ENCODE peak calls at places on chromosome 18, in eight cellular contexts. One of them, this sample, is unnamed.
A peak's percentile ranks its signal among the peaks of the same experiment; 100 is the strongest.

GRCh38 chr18:77024476-77024875 is 108.1 kb downstream of the MBP start:
- DNase-seq in nephron progenitor cell: no peak
- DNase-seq in CD8-positive, alpha-beta memory T cell: no peak
- DNase-seq in mesothelial cell of epicardium: no peak
- DNase-seq in stimulated activated naive B cell treated with anti-CD40 and anti-IgM and Interleukin-4, amounts not matched to agents 10 μg/mL and 1 μg/mL and 100 μg/mL, for 72 hours: no peak
- DNase-seq in thoracic aorta: no peak
- DNase-seq in ureter: no peak
- DNase-seq in stimulated activated CD4-positive, alpha-beta T cell treated with anti-CD3 and anti-CD28 coated beads, TNF-alpha, amount 100 ng/mL, for 48 hours: no peak
- DNase-seq in this sample: no peak

GRCh38 chr18:75727479-75727878 is 300.0 kb upstream of the SMIM21 start:
- DNase-seq in nephron progenitor cell: peak; percentile 55
- DNase-seq in CD8-positive, alpha-beta memory T cell: no peak
- DNase-seq in mesothelial cell of epicardium: no peak
- DNase-seq in stimulated activated naive B cell treated with anti-CD40 and anti-IgM and Interleukin-4, amounts not matched to agents 10 μg/mL and 1 μg/mL and 100 μg/mL, for 72 hours: no peak
- DNase-seq in thoracic aorta: no peak
- DNase-seq in ureter: no peak
- DNase-seq in stimulated activated CD4-positive, alpha-beta T cell treated with anti-CD3 and anti-CD28 coated beads, TNF-alpha, amount 100 ng/mL, for 48 hours: peak; percentile 10
- DNase-seq in this sample: peak; percentile 2

GRCh38 chr18:45363258-45363657 is 252.0 kb upstream of the SLC14A2 start:
- DNase-seq in nephron progenitor cell: no peak
- DNase-seq in CD8-positive, alpha-beta memory T cell: no peak
- DNase-seq in mesothelial cell of epicardium: no peak
- DNase-seq in stimulated activated naive B cell treated with anti-CD40 and anti-IgM and Interleukin-4, amounts not matched to agents 10 μg/mL and 1 μg/mL and 100 μg/mL, for 72 hours: no peak
- DNase-seq in thoracic aorta: no peak
- DNase-seq in ureter: no peak
- DNase-seq in stimulated activated CD4-positive, alpha-beta T cell treated with anti-CD3 and anti-CD28 coated beads, TNF-alpha, amount 100 ng/mL, for 48 hours: no peak
- DNase-seq in this sample: no peak

GRCh38 chr18:3449702-3450357 is at the start of gene TGIF1:
- DNase-seq in nephron progenitor cell: peak; percentile 89
- DNase-seq in CD8-positive, alpha-beta memory T cell: peak; percentile 69
- DNase-seq in mesothelial cell of epicardium: peak; percentile 61
- DNase-seq in stimulated activated naive B cell treated with anti-CD40 and anti-IgM and Interleukin-4, amounts not matched to agents 10 μg/mL and 1 μg/mL and 100 μg/mL, for 72 hours: peak; percentile 31
- DNase-seq in thoracic aorta: peak; percentile 41
- DNase-seq in ureter: peak; percentile 87
- DNase-seq in stimulated activated CD4-positive, alpha-beta T cell treated with anti-CD3 and anti-CD28 coated beads, TNF-alpha, amount 100 ng/mL, for 48 hours: peak; percentile 5
- DNase-seq in this sample: no peak

GRCh38 chr18:2223859-2224258 is 347.4 kb downstream of the METTL4 start:
- DNase-seq in nephron progenitor cell: peak; percentile 16
- DNase-seq in CD8-positive, alpha-beta memory T cell: no peak
- DNase-seq in mesothelial cell of epicardium: no peak
- DNase-seq in stimulated activated naive B cell treated with anti-CD40 and anti-IgM and Interleukin-4, amounts not matched to agents 10 μg/mL and 1 μg/mL and 100 μg/mL, for 72 hours: no peak
- DNase-seq in thoracic aorta: no peak
- DNase-seq in ureter: no peak
- DNase-seq in stimulated activated CD4-positive, alpha-beta T cell treated with anti-CD3 and anti-CD28 coated beads, TNF-alpha, amount 100 ng/mL, for 48 hours: no peak
- DNase-seq in this sample: no peak

GRCh38 chr18:75211002-75211621 is 515 bp downstream of the TSHZ1 start:
- DNase-seq in nephron progenitor cell: peak; percentile 33
- DNase-seq in CD8-positive, alpha-beta memory T cell: no peak
- DNase-seq in mesothelial cell of epicardium: no peak
- DNase-seq in stimulated activated naive B cell treated with anti-CD40 and anti-IgM and Interleukin-4, amounts not matched to agents 10 μg/mL and 1 μg/mL and 100 μg/mL, for 72 hours: no peak
- DNase-seq in thoracic aorta: no peak
- DNase-seq in ureter: no peak
- DNase-seq in stimulated activated CD4-positive, alpha-beta T cell treated with anti-CD3 and anti-CD28 coated beads, TNF-alpha, amount 100 ng/mL, for 48 hours: no peak
- DNase-seq in this sample: peak; percentile 48

GRCh38 chr18:66553824-66554223 is 50.1 kb downstream of the CDH19 start:
- DNase-seq in nephron progenitor cell: no peak
- DNase-seq in CD8-positive, alpha-beta memory T cell: no peak
- DNase-seq in mesothelial cell of epicardium: no peak
- DNase-seq in stimulated activated naive B cell treated with anti-CD40 and anti-IgM and Interleukin-4, amounts not matched to agents 10 μg/mL and 1 μg/mL and 100 μg/mL, for 72 hours: no peak
- DNase-seq in thoracic aorta: no peak
- DNase-seq in ureter: no peak
- DNase-seq in stimulated activated CD4-positive, alpha-beta T cell treated with anti-CD3 and anti-CD28 coated beads, TNF-alpha, amount 100 ng/mL, for 48 hours: no peak
- DNase-seq in this sample: no peak

GRCh38 chr18:51427012-51427411 is 229.5 kb upstream of the MEX3C start:
- DNase-seq in nephron progenitor cell: no peak
- DNase-seq in CD8-positive, alpha-beta memory T cell: no peak
- DNase-seq in mesothelial cell of epicardium: no peak
- DNase-seq in stimulated activated naive B cell treated with anti-CD40 and anti-IgM and Interleukin-4, amounts not matched to agents 10 μg/mL and 1 μg/mL and 100 μg/mL, for 72 hours: no peak
- DNase-seq in thoracic aorta: no peak
- DNase-seq in ureter: no peak
- DNase-seq in stimulated activated CD4-positive, alpha-beta T cell treated with anti-CD3 and anti-CD28 coated beads, TNF-alpha, amount 100 ng/mL, for 48 hours: no peak
- DNase-seq in this sample: no peak

GRCh38 chr18:68448736-68449135 is 266.2 kb downstream of the TMX3 start:
- DNase-seq in nephron progenitor cell: no peak
- DNase-seq in CD8-positive, alpha-beta memory T cell: no peak
- DNase-seq in mesothelial cell of epicardium: no peak
- DNase-seq in stimulated activated naive B cell treated with anti-CD40 and anti-IgM and Interleukin-4, amounts not matched to agents 10 μg/mL and 1 μg/mL and 100 μg/mL, for 72 hours: no peak
- DNase-seq in thoracic aorta: no peak
- DNase-seq in ureter: no peak
- DNase-seq in stimulated activated CD4-positive, alpha-beta T cell treated with anti-CD3 and anti-CD28 coated beads, TNF-alpha, amount 100 ng/mL, for 48 hours: no peak
- DNase-seq in this sample: no peak

GRCh38 chr18:12397254-12397653 is 10.5 kb upstream of the PRELID3A start:
- DNase-seq in nephron progenitor cell: no peak
- DNase-seq in CD8-positive, alpha-beta memory T cell: no peak
- DNase-seq in mesothelial cell of epicardium: no peak
- DNase-seq in stimulated activated naive B cell treated with anti-CD40 and anti-IgM and Interleukin-4, amounts not matched to agents 10 μg/mL and 1 μg/mL and 100 μg/mL, for 72 hours: no peak
- DNase-seq in thoracic aorta: no peak
- DNase-seq in ureter: no peak
- DNase-seq in stimulated activated CD4-positive, alpha-beta T cell treated with anti-CD3 and anti-CD28 coated beads, TNF-alpha, amount 100 ng/mL, for 48 hours: no peak
- DNase-seq in this sample: no peak

GRCh38 chr18:48163184-48164095 is 233.0 kb upstream of the SMAD2 start:
- DNase-seq in nephron progenitor cell: no peak
- DNase-seq in CD8-positive, alpha-beta memory T cell: no peak
- DNase-seq in mesothelial cell of epicardium: no peak
- DNase-seq in stimulated activated naive B cell treated with anti-CD40 and anti-IgM and Interleukin-4, amounts not matched to agents 10 μg/mL and 1 μg/mL and 100 μg/mL, for 72 hours: no peak
- DNase-seq in thoracic aorta: no peak
- DNase-seq in ureter: no peak
- DNase-seq in stimulated activated CD4-positive, alpha-beta T cell treated with anti-CD3 and anti-CD28 coated beads, TNF-alpha, amount 100 ng/mL, for 48 hours: no peak
- DNase-seq in this sample: no peak

GRCh38 chr18:61326407-61326806 is 6.8 kb upstream of the CDH20 start:
- DNase-seq in nephron progenitor cell: no peak
- DNase-seq in CD8-positive, alpha-beta memory T cell: no peak
- DNase-seq in mesothelial cell of epicardium: no peak
- DNase-seq in stimulated activated naive B cell treated with anti-CD40 and anti-IgM and Interleukin-4, amounts not matched to agents 10 μg/mL and 1 μg/mL and 100 μg/mL, for 72 hours: no peak
- DNase-seq in thoracic aorta: no peak
- DNase-seq in ureter: no peak
- DNase-seq in stimulated activated CD4-positive, alpha-beta T cell treated with anti-CD3 and anti-CD28 coated beads, TNF-alpha, amount 100 ng/mL, for 48 hours: no peak
- DNase-seq in this sample: no peak

GRCh38 chr18:49628993-49629795 is 67.3 kb downstream of the LIPG start:
- DNase-seq in nephron progenitor cell: no peak
- DNase-seq in CD8-positive, alpha-beta memory T cell: no peak
- DNase-seq in mesothelial cell of epicardium: no peak
- DNase-seq in stimulated activated naive B cell treated with anti-CD40 and anti-IgM and Interleukin-4, amounts not matched to agents 10 μg/mL and 1 μg/mL and 100 μg/mL, for 72 hours: no peak
- DNase-seq in thoracic aorta: no peak
- DNase-seq in ureter: no peak
- DNase-seq in stimulated activated CD4-positive, alpha-beta T cell treated with anti-CD3 and anti-CD28 coated beads, TNF-alpha, amount 100 ng/mL, for 48 hours: no peak
- DNase-seq in this sample: no peak

GRCh38 chr18:67864677-67865340 is 348.3 kb upstream of the DSEL start:
- DNase-seq in nephron progenitor cell: no peak
- DNase-seq in CD8-positive, alpha-beta memory T cell: no peak
- DNase-seq in mesothelial cell of epicardium: no peak
- DNase-seq in stimulated activated naive B cell treated with anti-CD40 and anti-IgM and Interleukin-4, amounts not matched to agents 10 μg/mL and 1 μg/mL and 100 μg/mL, for 72 hours: no peak
- DNase-seq in thoracic aorta: no peak
- DNase-seq in ureter: no peak
- DNase-seq in stimulated activated CD4-positive, alpha-beta T cell treated with anti-CD3 and anti-CD28 coated beads, TNF-alpha, amount 100 ng/mL, for 48 hours: no peak
- DNase-seq in this sample: no peak

GRCh38 chr18:9736942-9737813 is 29.1 kb downstream of the RAB31 start:
- DNase-seq in nephron progenitor cell: peak; percentile 25
- DNase-seq in CD8-positive, alpha-beta memory T cell: no peak
- DNase-seq in mesothelial cell of epicardium: no peak
- DNase-seq in stimulated activated naive B cell treated with anti-CD40 and anti-IgM and Interleukin-4, amounts not matched to agents 10 μg/mL and 1 μg/mL and 100 μg/mL, for 72 hours: no peak
- DNase-seq in thoracic aorta: no peak
- DNase-seq in ureter: peak; percentile 25
- DNase-seq in stimulated activated CD4-positive, alpha-beta T cell treated with anti-CD3 and anti-CD28 coated beads, TNF-alpha, amount 100 ng/mL, for 48 hours: no peak
- DNase-seq in this sample: no peak

GRCh38 chr18:1503847-1504246 is 599.2 kb downstream of the ADCYAP1 start:
- DNase-seq in nephron progenitor cell: no peak
- DNase-seq in CD8-positive, alpha-beta memory T cell: no peak
- DNase-seq in mesothelial cell of epicardium: no peak
- DNase-seq in stimulated activated naive B cell treated with anti-CD40 and anti-IgM and Interleukin-4, amounts not matched to agents 10 μg/mL and 1 μg/mL and 100 μg/mL, for 72 hours: no peak
- DNase-seq in thoracic aorta: no peak
- DNase-seq in ureter: no peak
- DNase-seq in stimulated activated CD4-positive, alpha-beta T cell treated with anti-CD3 and anti-CD28 coated beads, TNF-alpha, amount 100 ng/mL, for 48 hours: no peak
- DNase-seq in this sample: no peak

GRCh38 chr18:31719363-31720006 is 35.1 kb upstream of the B4GALT6 start:
- DNase-seq in nephron progenitor cell: no peak
- DNase-seq in CD8-positive, alpha-beta memory T cell: no peak
- DNase-seq in mesothelial cell of epicardium: no peak
- DNase-seq in stimulated activated naive B cell treated with anti-CD40 and anti-IgM and Interleukin-4, amounts not matched to agents 10 μg/mL and 1 μg/mL and 100 μg/mL, for 72 hours: no peak
- DNase-seq in thoracic aorta: no peak
- DNase-seq in ureter: no peak
- DNase-seq in stimulated activated CD4-positive, alpha-beta T cell treated with anti-CD3 and anti-CD28 coated beads, TNF-alpha, amount 100 ng/mL, for 48 hours: no peak
- DNase-seq in this sample: no peak

GRCh38 chr18:14945984-14946383 is 198.0 kb downstream of the ANKRD30B start:
- DNase-seq in nephron progenitor cell: no peak
- DNase-seq in CD8-positive, alpha-beta memory T cell: no peak
- DNase-seq in mesothelial cell of epicardium: no peak
- DNase-seq in stimulated activated naive B cell treated with anti-CD40 and anti-IgM and Interleukin-4, amounts not matched to agents 10 μg/mL and 1 μg/mL and 100 μg/mL, for 72 hours: no peak
- DNase-seq in thoracic aorta: no peak
- DNase-seq in ureter: peak; percentile 27
- DNase-seq in stimulated activated CD4-positive, alpha-beta T cell treated with anti-CD3 and anti-CD28 coated beads, TNF-alpha, amount 100 ng/mL, for 48 hours: no peak
- DNase-seq in this sample: no peak

GRCh38 chr18:75377975-75378673 is 49.4 kb downstream of the SMIM21 start:
- DNase-seq in nephron progenitor cell: no peak
- DNase-seq in CD8-positive, alpha-beta memory T cell: no peak
- DNase-seq in mesothelial cell of epicardium: no peak
- DNase-seq in stimulated activated naive B cell treated with anti-CD40 and anti-IgM and Interleukin-4, amounts not matched to agents 10 μg/mL and 1 μg/mL and 100 μg/mL, for 72 hours: no peak
- DNase-seq in thoracic aorta: no peak
- DNase-seq in ureter: no peak
- DNase-seq in stimulated activated CD4-positive, alpha-beta T cell treated with anti-CD3 and anti-CD28 coated beads, TNF-alpha, amount 100 ng/mL, for 48 hours: no peak
- DNase-seq in this sample: no peak

GRCh38 chr18:23226386-23226785 is 91.1 kb downstream of the CABLES1 start:
- DNase-seq in nephron progenitor cell: no peak
- DNase-seq in CD8-positive, alpha-beta memory T cell: peak; percentile 11
- DNase-seq in mesothelial cell of epicardium: no peak
- DNase-seq in stimulated activated naive B cell treated with anti-CD40 and anti-IgM and Interleukin-4, amounts not matched to agents 10 μg/mL and 1 μg/mL and 100 μg/mL, for 72 hours: no peak
- DNase-seq in thoracic aorta: no peak
- DNase-seq in ureter: no peak
- DNase-seq in stimulated activated CD4-positive, alpha-beta T cell treated with anti-CD3 and anti-CD28 coated beads, TNF-alpha, amount 100 ng/mL, for 48 hours: no peak
- DNase-seq in this sample: no peak

GRCh38 chr18:50870138-50870845 is 8.6 kb upstream of the ME2 start:
- DNase-seq in nephron progenitor cell: no peak
- DNase-seq in CD8-positive, alpha-beta memory T cell: no peak
- DNase-seq in mesothelial cell of epicardium: no peak
- DNase-seq in stimulated activated naive B cell treated with anti-CD40 and anti-IgM and Interleukin-4, amounts not matched to agents 10 μg/mL and 1 μg/mL and 100 μg/mL, for 72 hours: no peak
- DNase-seq in thoracic aorta: no peak
- DNase-seq in ureter: peak; percentile 64
- DNase-seq in stimulated activated CD4-positive, alpha-beta T cell treated with anti-CD3 and anti-CD28 coated beads, TNF-alpha, amount 100 ng/mL, for 48 hours: no peak
- DNase-seq in this sample: no peak

GRCh38 chr18:76264073-76264472 is 231.0 kb downstream of the ZNF516 start:
- DNase-seq in nephron progenitor cell: no peak
- DNase-seq in CD8-positive, alpha-beta memory T cell: no peak
- DNase-seq in mesothelial cell of epicardium: no peak
- DNase-seq in stimulated activated naive B cell treated with anti-CD40 and anti-IgM and Interleukin-4, amounts not matched to agents 10 μg/mL and 1 μg/mL and 100 μg/mL, for 72 hours: no peak
- DNase-seq in thoracic aorta: no peak
- DNase-seq in ureter: no peak
- DNase-seq in stimulated activated CD4-positive, alpha-beta T cell treated with anti-CD3 and anti-CD28 coated beads, TNF-alpha, amount 100 ng/mL, for 48 hours: no peak
- DNase-seq in this sample: no peak

GRCh38 chr18:12686100-12686499 is 16.4 kb downstream of the CEP76 start:
- DNase-seq in nephron progenitor cell: no peak
- DNase-seq in CD8-positive, alpha-beta memory T cell: no peak
- DNase-seq in mesothelial cell of epicardium: no peak
- DNase-seq in stimulated activated naive B cell treated with anti-CD40 and anti-IgM and Interleukin-4, amounts not matched to agents 10 μg/mL and 1 μg/mL and 100 μg/mL, for 72 hours: no peak
- DNase-seq in thoracic aorta: no peak
- DNase-seq in ureter: no peak
- DNase-seq in stimulated activated CD4-positive, alpha-beta T cell treated with anti-CD3 and anti-CD28 coated beads, TNF-alpha, amount 100 ng/mL, for 48 hours: no peak
- DNase-seq in this sample: no peak

GRCh38 chr18:21955757-21956652 is 213.4 kb upstream of the GATA6 start:
- DNase-seq in nephron progenitor cell: peak; percentile 83
- DNase-seq in CD8-positive, alpha-beta memory T cell: peak; percentile 83
- DNase-seq in mesothelial cell of epicardium: peak; percentile 58
- DNase-seq in stimulated activated naive B cell treated with anti-CD40 and anti-IgM and Interleukin-4, amounts not matched to agents 10 μg/mL and 1 μg/mL and 100 μg/mL, for 72 hours: peak; percentile 33
- DNase-seq in thoracic aorta: peak; percentile 15
- DNase-seq in ureter: peak; percentile 72
- DNase-seq in stimulated activated CD4-positive, alpha-beta T cell treated with anti-CD3 and anti-CD28 coated beads, TNF-alpha, amount 100 ng/mL, for 48 hours: peak; percentile 61
- DNase-seq in this sample: peak; percentile 62

GRCh38 chr18:27862056-27862682 is 314.8 kb downstream of the CDH2 start:
- DNase-seq in nephron progenitor cell: no peak
- DNase-seq in CD8-positive, alpha-beta memory T cell: no peak
- DNase-seq in mesothelial cell of epicardium: no peak
- DNase-seq in stimulated activated naive B cell treated with anti-CD40 and anti-IgM and Interleukin-4, amounts not matched to agents 10 μg/mL and 1 μg/mL and 100 μg/mL, for 72 hours: no peak
- DNase-seq in thoracic aorta: no peak
- DNase-seq in ureter: no peak
- DNase-seq in stimulated activated CD4-positive, alpha-beta T cell treated with anti-CD3 and anti-CD28 coated beads, TNF-alpha, amount 100 ng/mL, for 48 hours: no peak
- DNase-seq in this sample: no peak

GRCh38 chr18:28411806-28412205 is 234.9 kb upstream of the CDH2 start:
- DNase-seq in nephron progenitor cell: no peak
- DNase-seq in CD8-positive, alpha-beta memory T cell: no peak
- DNase-seq in mesothelial cell of epicardium: no peak
- DNase-seq in stimulated activated naive B cell treated with anti-CD40 and anti-IgM and Interleukin-4, amounts not matched to agents 10 μg/mL and 1 μg/mL and 100 μg/mL, for 72 hours: no peak
- DNase-seq in thoracic aorta: peak; percentile 27
- DNase-seq in ureter: no peak
- DNase-seq in stimulated activated CD4-positive, alpha-beta T cell treated with anti-CD3 and anti-CD28 coated beads, TNF-alpha, amount 100 ng/mL, for 48 hours: no peak
- DNase-seq in this sample: no peak

GRCh38 chr18:37452697-37453385 is 112.8 kb downstream of the CELF4 start:
- DNase-seq in nephron progenitor cell: no peak
- DNase-seq in CD8-positive, alpha-beta memory T cell: no peak
- DNase-seq in mesothelial cell of epicardium: no peak
- DNase-seq in stimulated activated naive B cell treated with anti-CD40 and anti-IgM and Interleukin-4, amounts not matched to agents 10 μg/mL and 1 μg/mL and 100 μg/mL, for 72 hours: no peak
- DNase-seq in thoracic aorta: no peak
- DNase-seq in ureter: peak; percentile 58
- DNase-seq in stimulated activated CD4-positive, alpha-beta T cell treated with anti-CD3 and anti-CD28 coated beads, TNF-alpha, amount 100 ng/mL, for 48 hours: no peak
- DNase-seq in this sample: no peak

GRCh38 chr18:48125724-48126123 is 195.3 kb upstream of the SMAD2 start:
- DNase-seq in nephron progenitor cell: no peak
- DNase-seq in CD8-positive, alpha-beta memory T cell: no peak
- DNase-seq in mesothelial cell of epicardium: no peak
- DNase-seq in stimulated activated naive B cell treated with anti-CD40 and anti-IgM and Interleukin-4, amounts not matched to agents 10 μg/mL and 1 μg/mL and 100 μg/mL, for 72 hours: no peak
- DNase-seq in thoracic aorta: no peak
- DNase-seq in ureter: no peak
- DNase-seq in stimulated activated CD4-positive, alpha-beta T cell treated with anti-CD3 and anti-CD28 coated beads, TNF-alpha, amount 100 ng/mL, for 48 hours: no peak
- DNase-seq in this sample: no peak

GRCh38 chr18:55031979-55032378 is 72.7 kb upstream of the CCDC68 start:
- DNase-seq in nephron progenitor cell: no peak
- DNase-seq in CD8-positive, alpha-beta memory T cell: no peak
- DNase-seq in mesothelial cell of epicardium: no peak
- DNase-seq in stimulated activated naive B cell treated with anti-CD40 and anti-IgM and Interleukin-4, amounts not matched to agents 10 μg/mL and 1 μg/mL and 100 μg/mL, for 72 hours: no peak
- DNase-seq in thoracic aorta: no peak
- DNase-seq in ureter: no peak
- DNase-seq in stimulated activated CD4-positive, alpha-beta T cell treated with anti-CD3 and anti-CD28 coated beads, TNF-alpha, amount 100 ng/mL, for 48 hours: no peak
- DNase-seq in this sample: no peak

GRCh38 chr18:74795766-74796165 is 198.1 kb downstream of the ZNF407 start:
- DNase-seq in nephron progenitor cell: no peak
- DNase-seq in CD8-positive, alpha-beta memory T cell: no peak
- DNase-seq in mesothelial cell of epicardium: no peak
- DNase-seq in stimulated activated naive B cell treated with anti-CD40 and anti-IgM and Interleukin-4, amounts not matched to agents 10 μg/mL and 1 μg/mL and 100 μg/mL, for 72 hours: no peak
- DNase-seq in thoracic aorta: no peak
- DNase-seq in ureter: no peak
- DNase-seq in stimulated activated CD4-positive, alpha-beta T cell treated with anti-CD3 and anti-CD28 coated beads, TNF-alpha, amount 100 ng/mL, for 48 hours: no peak
- DNase-seq in this sample: no peak

GRCh38 chr18:8657873-8658521 is 47.4 kb upstream of the MTCL1 start:
- DNase-seq in nephron progenitor cell: peak; percentile 13
- DNase-seq in CD8-positive, alpha-beta memory T cell: no peak
- DNase-seq in mesothelial cell of epicardium: no peak
- DNase-seq in stimulated activated naive B cell treated with anti-CD40 and anti-IgM and Interleukin-4, amounts not matched to agents 10 μg/mL and 1 μg/mL and 100 μg/mL, for 72 hours: no peak
- DNase-seq in thoracic aorta: no peak
- DNase-seq in ureter: no peak
- DNase-seq in stimulated activated CD4-positive, alpha-beta T cell treated with anti-CD3 and anti-CD28 coated beads, TNF-alpha, amount 100 ng/mL, for 48 hours: no peak
- DNase-seq in this sample: no peak

GRCh38 chr18:66523219-66523991 is 80.5 kb downstream of the CDH19 start:
- DNase-seq in nephron progenitor cell: no peak
- DNase-seq in CD8-positive, alpha-beta memory T cell: no peak
- DNase-seq in mesothelial cell of epicardium: no peak
- DNase-seq in stimulated activated naive B cell treated with anti-CD40 and anti-IgM and Interleukin-4, amounts not matched to agents 10 μg/mL and 1 μg/mL and 100 μg/mL, for 72 hours: no peak
- DNase-seq in thoracic aorta: no peak
- DNase-seq in ureter: no peak
- DNase-seq in stimulated activated CD4-positive, alpha-beta T cell treated with anti-CD3 and anti-CD28 coated beads, TNF-alpha, amount 100 ng/mL, for 48 hours: no peak
- DNase-seq in this sample: no peak

GRCh38 chr18:11823545-11823944 is 27.7 kb upstream of the CHMP1B start:
- DNase-seq in nephron progenitor cell: no peak
- DNase-seq in CD8-positive, alpha-beta memory T cell: no peak
- DNase-seq in mesothelial cell of epicardium: no peak
- DNase-seq in stimulated activated naive B cell treated with anti-CD40 and anti-IgM and Interleukin-4, amounts not matched to agents 10 μg/mL and 1 μg/mL and 100 μg/mL, for 72 hours: no peak
- DNase-seq in thoracic aorta: no peak
- DNase-seq in ureter: no peak
- DNase-seq in stimulated activated CD4-positive, alpha-beta T cell treated with anti-CD3 and anti-CD28 coated beads, TNF-alpha, amount 100 ng/mL, for 48 hours: no peak
- DNase-seq in this sample: no peak

GRCh38 chr18:3526421-3527354 is 76.7 kb downstream of the TGIF1 start:
- DNase-seq in nephron progenitor cell: peak; percentile 9
- DNase-seq in CD8-positive, alpha-beta memory T cell: no peak
- DNase-seq in mesothelial cell of epicardium: no peak
- DNase-seq in stimulated activated naive B cell treated with anti-CD40 and anti-IgM and Interleukin-4, amounts not matched to agents 10 μg/mL and 1 μg/mL and 100 μg/mL, for 72 hours: no peak
- DNase-seq in thoracic aorta: no peak
- DNase-seq in ureter: no peak
- DNase-seq in stimulated activated CD4-positive, alpha-beta T cell treated with anti-CD3 and anti-CD28 coated beads, TNF-alpha, amount 100 ng/mL, for 48 hours: no peak
- DNase-seq in this sample: no peak

This sample was measured in GM19239.